ENCODE peak calls at places on chromosomes 1 and 21, in seven cellular contexts. A, K, T, O, F, M and R are unnamed samples.

GRCh38 chr1:18592368-18592767 is 38.3 kb upstream of the PAX7 start:
- DNase-seq in A (no peak), K (no peak), T (no peak), O (no peak), F (no peak), M (no peak), R (no peak)

GRCh38 chr1:66623812-66624211 is 89.9 kb downstream of the SGIP1 start:
- DNase-seq in A (no peak), K (no peak), T (no peak), O (no peak), F (no peak), M (peak; percentile 77), R (no peak)

GRCh38 chr1:54866801-54867716 is 19.9 kb downstream of the DHCR24 start:
- DNase-seq in A (no peak), K (peak; percentile 25), T (no peak), O (no peak), F (no peak), M (no peak), R (no peak)

GRCh38 chr1:7407980-7408770 is 362.9 kb upstream of the VAMP3 start:
- DNase-seq in A (no peak), K (no peak), T (no peak), O (no peak), F (no peak), M (no peak), R (no peak)

GRCh38 chr21:46063227-46063626 is 34.7 kb upstream of the COL6A2 start:
- DNase-seq in A (no peak), K (peak; percentile 10), T (no peak), O (no peak), F (no peak), M (no peak), R (no peak)

GRCh38 chr1:20281801-20282200 is 8.9 kb upstream of the VWA5B1 start:
- DNase-seq in A (no peak), K (no peak), T (no peak), O (no peak), F (no peak), M (no peak), R (no peak)

GRCh38 chr1:92992066-92992465 is 30.8 kb upstream of the DIPK1A start:
- DNase-seq in A (no peak), K (no peak), T (no peak), O (no peak), F (no peak), M (no peak), R (no peak)

GRCh38 chr1:156458181-156458503 is 42.4 kb downstream of the MEF2D start:
- DNase-seq in A (no peak), K (no peak), T (no peak), O (no peak), F (no peak), M (peak; percentile 54), R (no peak)

GRCh38 chr1:181097242-181097641 is 8.7 kb downstream of the IER5 start:
- DNase-seq in A (no peak), K (no peak), T (no peak), O (no peak), F (peak; percentile 39), M (no peak), R (no peak)

GRCh38 chr1:59045137-59045536 is 251.8 kb upstream of the FGGY start:
- DNase-seq in A (no peak), K (no peak), T (no peak), O (no peak), F (no peak), M (no peak), R (no peak)

GRCh38 chr1:59045636-59046035 is 251.3 kb upstream of the FGGY start:
- DNase-seq in A (no peak), K (no peak), T (no peak), O (no peak), F (no peak), M (no peak), R (no peak)

GRCh38 chr1:59041878-59042277 is 255.0 kb upstream of the FGGY start:
- DNase-seq in A (no peak), K (peak; percentile 62), T (no peak), O (no peak), F (peak; percentile 64), M (no peak), R (no peak)

GRCh38 chr1:59044535-59045121 is 252.3 kb upstream of the FGGY start:
- DNase-seq in A (no peak), K (no peak), T (no peak), O (no peak), F (no peak), M (no peak), R (no peak)

GRCh38 chr1:59043796-59044195 is 253.1 kb upstream of the FGGY start:
- DNase-seq in A (peak; percentile 61), K (peak; percentile 92), T (no peak), O (no peak), F (peak; percentile 89), M (peak; percentile 66), R (peak; percentile 48)
- H3K27ac ChIP-seq in A (peak overlapping the region; percentile 45), K (peak overlapping the region; percentile 66), T (no peak overlapping the region), O (no peak overlapping the region), F (peak overlapping the region; percentile 58), M (no peak overlapping the region), R (peak overlapping the region; percentile 71)

GRCh38 chr1:21866629-21867009 is 54.6 kb downstream of the LDLRAD2 start:
- DNase-seq in A (no peak), K (no peak), T (no peak), O (no peak), F (no peak), M (no peak), R (no peak)

GRCh38 chr1:21869620-21870121 is 57.6 kb downstream of the LDLRAD2 start:
- DNase-seq in A (peak; percentile 70), K (peak; percentile 88), T (no peak), O (no peak), F (peak; percentile 78), M (peak; percentile 77), R (peak; percentile 96)

GRCh38 chr1:21868941-21869454 is 56.9 kb downstream of the LDLRAD2 start:
- DNase-seq in A (no peak), K (peak; percentile 39), T (no peak), O (no peak), F (no peak), M (no peak), R (no peak)

GRCh38 chr1:21870611-21871010 is 58.5 kb downstream of the LDLRAD2 start:
- DNase-seq in A (no peak), K (peak; percentile 45), T (no peak), O (no peak), F (no peak), M (no peak), R (no peak)

DNA sequence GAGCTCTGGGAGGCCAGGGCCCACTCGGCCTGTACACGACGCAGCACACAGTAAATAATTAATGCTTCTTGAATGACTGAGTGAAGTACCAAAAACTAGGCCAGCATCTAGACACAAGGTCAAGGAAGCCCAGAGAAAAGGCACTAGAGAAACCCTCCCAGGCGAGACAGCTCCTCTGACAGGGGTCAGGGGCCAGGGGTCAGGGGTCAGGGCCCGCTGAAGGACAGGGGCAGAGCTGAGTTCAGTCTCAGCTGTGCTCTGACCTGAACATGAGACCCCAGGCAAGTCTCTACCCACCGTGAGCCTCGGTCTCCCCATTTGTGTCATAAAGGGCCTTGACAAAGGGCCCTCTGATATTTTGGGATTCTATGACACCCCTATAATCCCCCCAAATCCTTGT is 56.4 kb downstream of the LDLRAD2 start:
- DNase-seq in A (no peak), K (peak; percentile 35), T (no peak), O (no peak), F (no peak), M (no peak), R (no peak)
- H3K27ac ChIP-seq in A (no peak overlapping the region), K (no peak overlapping the region), T (no peak overlapping the region), O (no peak overlapping the region), F (no peak overlapping the region), M (no peak overlapping the region), R (no peak overlapping the region)

DNA sequence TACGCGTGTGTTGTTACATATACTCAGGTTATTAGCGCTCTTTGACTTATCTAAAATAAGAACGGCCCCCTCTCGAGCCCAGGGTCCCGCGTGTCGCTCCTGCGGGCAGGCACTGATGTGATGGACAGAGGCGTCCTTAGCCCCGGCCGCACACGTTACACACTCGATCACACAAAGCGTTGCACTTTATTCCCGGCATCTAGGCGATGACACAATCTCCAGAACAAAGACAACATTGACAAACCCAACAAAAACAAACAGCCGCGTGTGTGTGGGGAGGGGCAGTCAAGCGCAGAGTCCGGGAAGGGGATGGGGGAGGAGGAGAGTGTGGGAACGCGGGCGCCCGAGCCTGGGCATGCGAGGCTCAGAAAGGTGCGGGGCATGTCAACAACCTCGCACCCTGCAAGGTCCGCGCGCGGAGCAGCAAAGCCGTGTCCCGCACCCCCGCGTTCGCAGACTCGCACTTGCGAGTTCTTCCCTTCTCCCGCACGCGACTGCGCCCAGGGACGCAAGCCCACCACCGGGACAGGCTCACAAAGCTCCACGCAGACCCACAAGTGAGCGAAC is 488 bp upstream of the EFNA1 start:
- DNase-seq in A (peak; percentile 41), K (peak; percentile 58), T (peak; percentile 55), O (no peak), F (peak; percentile 45), M (peak; percentile 41), R (no peak)
- H3K27ac ChIP-seq in A (peak overlapping the region; percentile 96), K (peak overlapping the region; percentile 72), T (no peak overlapping the region), O (no peak overlapping the region), F (peak overlapping the region; percentile 74), M (no peak overlapping the region), R (peak overlapping the region; percentile 98)

GRCh38 chr1:111219466-111220286 is 7.8 kb upstream of the CHI3L2 start:
- DNase-seq in A (no peak), K (no peak), T (peak; percentile 87), O (no peak), F (no peak), M (no peak), R (no peak)

GRCh38 chr1:111218947-111219346 is 8.6 kb upstream of the CHI3L2 start:
- DNase-seq in A (no peak), K (no peak), T (no peak), O (no peak), F (no peak), M (no peak), R (no peak)

GRCh38 chr1:111221633-111222286 is 5.8 kb upstream of the CHI3L2 start:
- DNase-seq in A (no peak), K (no peak), T (no peak), O (no peak), F (no peak), M (no peak), R (no peak)

GRCh38 chr1:111221276-111221632 is 6.3 kb upstream of the CHI3L2 start:
- DNase-seq in A (no peak), K (no peak), T (no peak), O (no peak), F (no peak), M (no peak), R (no peak)

DNA sequence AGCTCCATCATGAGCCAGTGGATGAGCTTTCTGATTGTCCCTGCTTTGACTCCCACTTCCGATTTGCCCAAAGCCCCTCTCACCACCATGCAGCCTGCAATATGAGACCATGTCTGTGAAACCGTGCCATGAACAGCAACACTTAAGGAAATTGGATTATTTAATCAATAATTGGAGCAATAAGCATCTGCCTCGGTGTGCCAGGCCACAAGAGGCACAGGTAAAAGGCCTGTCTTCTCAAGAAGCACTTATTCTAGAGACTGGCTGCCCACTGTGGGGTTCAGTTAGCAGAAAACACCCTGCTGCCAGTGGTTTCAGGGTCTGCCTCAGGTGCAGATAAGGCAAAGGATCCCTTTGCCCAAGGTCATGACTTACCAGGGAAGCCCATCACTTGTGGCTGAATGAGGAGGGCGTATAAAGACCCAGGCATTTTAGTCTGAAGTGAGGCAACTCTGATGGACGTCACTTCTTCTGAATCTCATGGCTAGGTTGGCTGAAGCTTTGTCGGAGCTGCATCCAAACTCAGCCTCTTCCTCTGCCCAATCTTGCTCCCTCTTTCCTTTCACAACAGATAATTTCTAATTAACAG is 7.1 kb upstream of the CHI3L2 start:
- DNase-seq in A (no peak), K (no peak), T (no peak), O (no peak), F (no peak), M (no peak), R (no peak)
- H3K27ac ChIP-seq in A (no peak overlapping the region), K (no peak overlapping the region), T (peak overlapping the region; percentile 84), O (no peak overlapping the region), F (no peak overlapping the region), M (no peak overlapping the region), R (no peak overlapping the region)